ENCODE peak calls at places on chromosomes 12 and 14, in five cellular contexts. A is PC-3, V is AG09309, B is choroid plexus epithelial cell, X is tibial nerve. G is an unnamed sample.

GRCh38 chr12:88562151-88562550 is 18.1 kb downstream of the KITLG start:
- DNase-seq in A (no peak), V (no peak), B (no peak), X (no peak), G (no peak)

GRCh38 chr12:88206636-88207035 is 64.5 kb downstream of the TMTC3 start:
- DNase-seq in A (no peak), V (peak; percentile 55), B (peak; percentile 50), X (no peak), G (no peak)

GRCh38 chr12:16454481-16454880 is 107.0 kb downstream of the MGST1 start:
- DNase-seq in A (no peak), V (no peak), B (peak; percentile 25), X (no peak), G (no peak)

GRCh38 chr12:68772714-68773113 is 26.7 kb downstream of the SLC35E3 start:
- DNase-seq in A (no peak), V (no peak), B (no peak), X (no peak), G (no peak)

GRCh38 chr12:107929436-107929835 is 154.9 kb downstream of the ASCL4 start:
- DNase-seq in A (peak; percentile 75), V (peak; percentile 14), B (peak; percentile 34), X (no peak), G (no peak)

GRCh38 chr12:95723693-95724384 is 66.7 kb downstream of the NTN4 start:
- DNase-seq in A (no peak), V (no peak), B (no peak), X (no peak), G (no peak)

GRCh38 chr14:52266782-52267181 is 716 bp upstream of the PTGDR start:
- DNase-seq in A (no peak), V (no peak), B (no peak), X (no peak), G (no peak)

GRCh38 chr14:61673305-61673704 is 22.0 kb upstream of the HIF1A start:
- DNase-seq in A (no peak), V (no peak), B (peak; percentile 53), X (no peak), G (no peak)

GRCh38 chr14:92348154-92348553 is 25.2 kb downstream of the SLC24A4 start:
- DNase-seq in A (peak; percentile 95), V (no peak), B (peak; percentile 12), X (no peak), G (no peak)

GRCh38 chr12:30450226-30450625 is 245.4 kb downstream of the IPO8 start:
- DNase-seq in A (no peak), V (no peak), B (no peak), X (no peak), G (no peak)

GRCh38 chr12:75735853-75736252 is 224.4 kb upstream of the KRR1 start:
- DNase-seq in A (peak; percentile 48), V (no peak), B (no peak), X (no peak), G (peak; percentile 52)

GRCh38 chr12:69648476-69648875 is 37.8 kb upstream of the LRRC10 start:
- DNase-seq in A (peak; percentile 60), V (peak; percentile 88), B (peak; percentile 85), X (no peak), G (no peak)

GRCh38 chr14:61887628-61888027 is 125.4 kb downstream of the SNAPC1 start:
- DNase-seq in A (peak; percentile 18), V (no peak), B (peak; percentile 4), X (no peak), G (no peak)

GRCh38 chr12:11684393-11684792 is 34.9 kb downstream of the ETV6 start:
- DNase-seq in A (peak; percentile 28), V (no peak), B (no peak), X (no peak), G (no peak)

GRCh38 chr12:14931359-14931758 is 7.0 kb downstream of the ERP27 start:
- DNase-seq in A (peak; percentile 47), V (no peak), B (no peak), X (no peak), G (no peak)

GRCh38 chr14:77099425-77100167 is 1.5 kb downstream of the CIPC start:
- DNase-seq in A (peak; percentile 75), V (peak; percentile 76), B (peak; percentile 88), X (no peak), G (peak; percentile 68)

GRCh38 chr14:100709252-100709955 is 17.3 kb upstream of the DLK1 start:
- DNase-seq in A (peak; percentile 43), V (no peak), B (peak; percentile 36), X (no peak), G (no peak)

GRCh38 chr12:66074561-66074960 is 56.0 kb downstream of the LLPH start:
- DNase-seq in A (no peak), V (no peak), B (peak; percentile 74), X (no peak), G (no peak)

GRCh38 chr12:121894633-121895032 is 6.0 kb downstream of the PSMD9 start:
- DNase-seq in A (peak; percentile 12), V (no peak), B (peak; percentile 83), X (no peak), G (peak; percentile 57)

GRCh38 chr14:56056031-56056430 is 62.2 kb upstream of the PELI2 start:
- DNase-seq in A (no peak), V (no peak), B (no peak), X (no peak), G (no peak)

GRCh38 chr14:23568600-23569310 is 1.2 kb upstream of the AP1G2 start:
- DNase-seq in A (peak; percentile 41), V (no peak), B (peak; percentile 17), X (no peak), G (no peak)

GRCh38 chr14:50173891-50174290 is 57.5 kb downstream of the SOS2 start:
- DNase-seq in A (peak; percentile 35), V (no peak), B (no peak), X (no peak), G (no peak)

GRCh38 chr14:77654001-77654431 is 37.6 kb upstream of the SPTLC2 start:
- DNase-seq in A (no peak), V (no peak), B (no peak), X (no peak), G (no peak)

GRCh38 chr12:117121456-117121855 is 22.2 kb upstream of the TESC start:
- DNase-seq in A (no peak), V (no peak), B (no peak), X (no peak), G (no peak)

GRCh38 chr14:100416921-100417451 is 93.8 kb downstream of the SLC25A47 start:
- DNase-seq in A (peak; percentile 86), V (peak; percentile 45), B (peak; percentile 33), X (no peak), G (no peak)

GRCh38 chr14:36848213-36848612 is 186.6 kb downstream of the PAX9 start:
- DNase-seq in A (no peak), V (no peak), B (no peak), X (no peak), G (no peak)

GRCh38 chr12:25755681-25756260 is 202.7 kb upstream of the LMNTD1 start:
- DNase-seq in A (peak; percentile 13), V (no peak), B (peak; percentile 26), X (no peak), G (no peak)

GRCh38 chr12:86712425-86712843 is 456.2 kb upstream of the MGAT4C start:
- DNase-seq in A (peak; percentile 98), V (peak; percentile 92), B (peak; percentile 99), X (no peak), G (peak; percentile 94)

GRCh38 chr14:41960316-41960715 is 353.6 kb downstream of the LRFN5 start:
- DNase-seq in A (no peak), V (no peak), B (peak; percentile 30), X (no peak), G (no peak)

GRCh38 chr12:82174936-82175335 is 183.3 kb downstream of the CCDC59 start:
- DNase-seq in A (no peak), V (no peak), B (no peak), X (no peak), G (no peak)

GRCh38 chr12:92062539-92063493 is 82.8 kb downstream of the BTG1 start:
- DNase-seq in A (no peak), V (no peak), B (no peak), X (no peak), G (no peak)

GRCh38 chr12:130775953-130776856 is 60.1 kb upstream of the RIMBP2 start:
- DNase-seq in A (peak; percentile 88), V (peak; percentile 55), B (peak; percentile 88), X (no peak), G (no peak)
- H3K4me3 ChIP-seq in A (peak overlapping the region; percentile 59), V (peak overlapping the region; percentile 32), B (peak overlapping the region; percentile 34), X (no peak overlapping the region), G (peak overlapping the region; percentile 41)

GRCh38 chr14:103330536-103330935 is 3.5 kb upstream of the EIF5 start:
- DNase-seq in A (no peak), V (no peak), B (no peak), X (no peak), G (no peak)

GRCh38 chr14:103336191-103336590 is 2.2 kb downstream of the EIF5 start:
- DNase-seq in A (no peak), V (no peak), B (no peak), X (no peak), G (no peak)

GRCh38 chr14:103332143-103332919 is 1.7 kb upstream of the EIF5 start:
- DNase-seq in A (no peak), V (no peak), B (no peak), X (no peak), G (no peak)

GRCh38 chr14:103334644-103335603 is 887 bp downstream of the EIF5 start:
- DNase-seq in A (peak; percentile 75), V (no peak), B (peak; percentile 76), X (peak; percentile 33), G (peak; percentile 23)

GRCh38 chr14:103333754-103334643 is at the start of gene EIF5:
- DNase-seq in A (peak; percentile 98), V (peak; percentile 93), B (peak; percentile 99), X (peak; percentile 99), G (peak; percentile 92)
- TF ChIP-seq CTCF in A (no peak), V (peak; percentile 19), B (peak; percentile 37), X (peak; percentile 26), G (peak; percentile 15)

DNA sequence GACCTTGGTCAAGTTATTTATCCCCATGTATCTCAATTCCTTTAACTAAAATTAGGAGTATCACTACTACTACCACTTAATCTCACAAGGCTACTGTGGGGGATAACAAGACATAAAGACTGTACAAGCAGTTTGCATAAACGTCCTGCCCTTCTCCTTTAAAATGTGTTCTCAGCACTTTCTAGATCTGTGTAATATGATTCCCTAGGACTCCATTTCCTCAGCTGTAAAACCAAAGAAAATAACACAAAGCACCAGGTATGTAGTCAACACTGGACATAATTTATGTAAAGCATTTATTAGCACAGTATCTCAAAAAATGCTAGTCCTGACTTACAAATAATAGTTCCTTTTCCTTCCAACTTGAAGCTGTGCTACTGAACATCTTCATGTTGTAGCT is 202.2 kb downstream of the MED13L start:
- DNase-seq in A (no peak), V (no peak), B (peak; percentile 59), X (no peak), G (no peak)
- H3K4me3 ChIP-seq in A (no peak overlapping the region), V (no peak overlapping the region), B (no peak overlapping the region), X (no peak overlapping the region), G (no peak overlapping the region)

DNA sequence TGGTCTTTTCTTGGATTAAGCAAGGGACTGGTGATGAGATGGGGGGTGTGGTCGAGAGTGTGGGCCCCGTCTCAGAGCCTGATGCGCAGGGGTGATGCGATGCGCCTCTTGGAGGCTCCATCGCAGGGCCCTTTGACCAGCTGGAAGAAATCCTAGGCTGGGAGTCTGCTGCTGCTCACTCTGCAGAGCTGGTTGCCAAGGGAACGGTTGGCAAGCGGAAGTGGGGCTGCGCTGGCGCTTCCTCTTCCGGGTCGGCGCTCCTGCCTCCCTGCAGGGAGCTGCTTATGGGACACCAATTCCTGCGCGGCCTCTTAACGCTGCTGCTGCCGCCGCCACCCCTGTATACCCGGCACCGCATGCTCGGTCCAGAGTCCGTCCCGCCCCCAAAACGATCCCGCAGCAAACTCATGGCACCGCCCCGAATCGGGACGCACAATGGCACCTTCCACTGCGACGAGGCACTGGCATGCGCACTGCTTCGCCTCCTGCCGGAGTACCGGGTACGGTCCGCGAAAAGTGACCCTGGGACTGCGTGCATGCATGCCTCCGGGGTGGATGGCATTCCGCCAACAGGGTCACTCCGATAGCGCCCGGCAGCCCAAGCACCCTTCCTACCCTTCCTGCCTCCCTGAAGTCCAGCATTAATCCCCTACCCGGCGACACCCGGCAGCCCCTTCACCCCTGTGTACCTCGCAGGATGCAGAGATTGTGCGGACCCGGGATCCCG is at the start of gene MYG1:
- DNase-seq in A (peak; percentile 86), V (no peak), B (peak; percentile 90), X (peak; percentile 52), G (peak; percentile 64)
- TF ChIP-seq CTCF in A (peak; percentile 13), V (peak; percentile 35), B (peak; percentile 47), X (peak; percentile 12), G (peak; percentile 24)